ENCODE peak calls at places on chromosomes 12 and 14, in nine cellular contexts. G, R, K, O, Z, L, J, X and A are unnamed samples.

GRCh38 chr12:83317641-83318040 is 630.9 kb downstream of the TMTC2 start:
- DNase-seq in G (no peak), R (no peak), K (no peak), O (no peak), Z (no peak), L (no peak), J (no peak), X (no peak), A (no peak)

GRCh38 chr12:78115889-78116288 is 285.2 kb downstream of the NAV3 start:
- DNase-seq in G (no peak), R (no peak), K (no peak), O (no peak), Z (no peak), L (no peak), J (no peak), X (no peak), A (no peak)

GRCh38 chr14:49240383-49240782 is 345.8 kb downstream of the RPS29 start:
- DNase-seq in G (no peak), R (no peak), K (no peak), O (no peak), Z (no peak), L (no peak), J (no peak), X (no peak), A (no peak)

GRCh38 chr12:100797246-100797645 is 2.7 kb downstream of the ANO4 start:
- DNase-seq in G (no peak), R (no peak), K (no peak), O (no peak), Z (no peak), L (no peak), J (no peak), X (no peak), A (no peak)

GRCh38 chr12:32603858-32604257 is 75.2 kb upstream of the DNM1L start:
- DNase-seq in G (no peak), R (no peak), K (no peak), O (peak), Z (no peak), L (no peak), J (no peak), X (no peak), A (no peak)

GRCh38 chr12:5083955-5084849 is 40.5 kb downstream of the KCNA5 start:
- DNase-seq in G (peak), R (no peak), K (no peak), O (peak), Z (no peak), L (peak), J (no peak), X (peak), A (no peak)

GRCh38 chr12:54146506-54147145 is 42.2 kb downstream of the SMUG1 start:
- DNase-seq in G (no peak), R (no peak), K (no peak), O (no peak), Z (no peak), L (no peak), J (no peak), X (no peak), A (no peak)

GRCh38 chr14:34052658-34053014 is 101.8 kb upstream of the EGLN3 start:
- DNase-seq in G (no peak), R (no peak), K (no peak), O (no peak), Z (no peak), L (peak), J (peak), X (no peak), A (no peak)

GRCh38 chr12:60231976-60232907 is 636.4 kb downstream of the SLC16A7 start:
- DNase-seq in G (no peak), R (no peak), K (no peak), O (no peak), Z (no peak), L (no peak), J (no peak), X (no peak), A (no peak)

GRCh38 chr14:95840094-95840493 is 36.5 kb upstream of the TUNAR start:
- DNase-seq in G (no peak), R (no peak), K (no peak), O (no peak), Z (no peak), L (no peak), J (no peak), X (no peak), A (no peak)

GRCh38 chr12:6212086-6212485 is 11.9 kb downstream of the CD9 start:
- DNase-seq in G (no peak), R (no peak), K (no peak), O (no peak), Z (no peak), L (no peak), J (no peak), X (no peak), A (no peak)

GRCh38 chr12:9049520-9050133 is 60.3 kb downstream of the KLRG1 start:
- DNase-seq in G (no peak), R (no peak), K (no peak), O (no peak), Z (no peak), L (peak), J (no peak), X (peak), A (no peak)

GRCh38 chr14:50822501-50823042 is 8.4 kb downstream of the NIN start:
- DNase-seq in G (no peak), R (no peak), K (no peak), O (peak), Z (no peak), L (no peak), J (no peak), X (no peak), A (peak)

GRCh38 chr12:76113800-76114757 is 29.6 kb upstream of the NAP1L1 start:
- DNase-seq in G (no peak), R (no peak), K (no peak), O (no peak), Z (no peak), L (no peak), J (no peak), X (no peak), A (no peak)

GRCh38 chr12:19074700-19075099 is 54.8 kb upstream of the PLEKHA5 start:
- DNase-seq in G (no peak), R (no peak), K (no peak), O (no peak), Z (no peak), L (no peak), J (no peak), X (no peak), A (no peak)

DNA sequence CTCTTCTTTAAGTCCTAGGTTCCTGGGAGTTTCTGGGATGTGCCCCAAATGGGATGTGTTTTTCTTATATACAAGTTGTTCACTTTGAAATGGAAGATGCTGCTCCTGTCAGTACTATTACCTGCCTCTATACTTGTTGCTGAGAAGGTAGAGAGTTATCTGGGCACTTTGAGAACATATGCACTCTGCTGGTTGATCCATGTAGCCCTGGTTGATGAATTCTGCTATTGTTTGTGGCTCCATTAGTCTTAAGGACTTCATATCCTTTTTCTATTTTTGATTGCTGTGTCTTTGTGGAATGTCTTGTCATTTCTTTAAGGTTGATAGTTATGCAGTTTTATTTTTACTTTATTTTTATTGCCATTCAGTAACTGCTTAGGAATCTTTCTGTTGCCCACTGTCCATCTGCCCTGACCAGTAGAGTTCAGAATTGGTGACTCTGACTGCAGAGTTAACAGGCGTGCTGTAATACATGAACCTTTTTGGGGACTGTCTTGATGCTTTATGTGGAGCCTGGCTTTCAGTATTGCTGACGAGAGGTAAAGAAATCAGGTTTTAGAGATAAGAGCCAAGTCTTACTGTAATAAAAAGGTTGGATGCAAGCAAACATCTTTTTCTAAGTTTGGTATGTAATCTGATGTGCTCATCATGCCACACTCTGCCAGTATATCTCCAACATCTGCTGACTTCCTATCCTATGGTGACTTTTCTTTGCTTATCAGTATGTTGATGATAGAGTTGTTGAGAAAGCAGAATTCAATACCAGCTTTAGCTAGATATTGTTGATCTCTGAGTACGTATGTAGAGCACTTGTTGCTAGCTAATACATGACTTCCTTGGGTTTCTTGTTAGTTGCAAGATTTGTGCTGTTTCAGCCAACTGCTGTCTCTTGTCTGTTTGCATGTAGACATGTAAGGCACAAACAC is 1.6 kb downstream of the GMPR2 start:
- DNase-seq in G (no peak), R (no peak), K (no peak), O (no peak), Z (no peak), L (no peak), J (no peak), X (no peak), A (no peak)
- TF ChIP-seq POLR2AphosphoS5 in G (no peak), R (no peak), K (no peak), O (no peak), Z (no peak), L (no peak), J (no peak), X (no peak), A (no peak)

GRCh38 chr12:108711486-108712163 is 19.7 kb downstream of the CORO1C start:
- DNase-seq in G (no peak), R (no peak), K (no peak), O (no peak), Z (no peak), L (no peak), J (no peak), X (no peak), A (no peak)

GRCh38 chr12:108714866-108715265 is 16.5 kb downstream of the CORO1C start:
- DNase-seq in G (no peak), R (no peak), K (no peak), O (no peak), Z (no peak), L (no peak), J (no peak), X (no peak), A (no peak)

GRCh38 chr12:108712925-108713203 is 18.5 kb downstream of the CORO1C start:
- DNase-seq in G (no peak), R (no peak), K (no peak), O (no peak), Z (no peak), L (no peak), J (no peak), X (no peak), A (no peak)

GRCh38 chr12:108713471-108713870 is 17.8 kb downstream of the CORO1C start:
- DNase-seq in G (no peak), R (no peak), K (no peak), O (no peak), Z (no peak), L (no peak), J (no peak), X (no peak), A (no peak)

GRCh38 chr12:108712164-108712924 is 19.0 kb downstream of the CORO1C start:
- DNase-seq in G (no peak), R (no peak), K (no peak), O (no peak), Z (no peak), L (no peak), J (no peak), X (no peak), A (no peak)
- TF ChIP-seq POLR2A in G (no peak), R (no peak), K (no peak), O (no peak), Z (no peak), L (no peak), J (no peak), X (no peak), A (no peak)

GRCh38 chr14:32609388-32609787 is 280.3 kb downstream of the AKAP6 start:
- DNase-seq in G (no peak), R (no peak), K (no peak), O (no peak), Z (no peak), L (no peak), J (no peak), X (no peak), A (no peak)

GRCh38 chr14:32607399-32607798 is 278.3 kb downstream of the AKAP6 start:
- DNase-seq in G (no peak), R (no peak), K (no peak), O (no peak), Z (no peak), L (no peak), J (no peak), X (no peak), A (no peak)

GRCh38 chr14:32608880-32609279 is 279.8 kb downstream of the AKAP6 start:
- DNase-seq in G (no peak), R (no peak), K (no peak), O (no peak), Z (no peak), L (no peak), J (no peak), X (peak), A (no peak)

GRCh38 chr14:32606297-32606696 is 277.2 kb downstream of the AKAP6 start:
- DNase-seq in G (no peak), R (no peak), K (no peak), O (no peak), Z (no peak), L (no peak), J (no peak), X (no peak), A (no peak)

GRCh38 chr14:32611752-32612151 is 282.7 kb downstream of the AKAP6 start:
- DNase-seq in G (no peak), R (no peak), K (no peak), O (no peak), Z (no peak), L (no peak), J (no peak), X (no peak), A (no peak)
- TF ChIP-seq POLR2AphosphoS5 in G (no peak), R (no peak), K (no peak), O (no peak), Z (no peak), L (no peak), J (no peak), X (no peak), A (no peak)

DNA sequence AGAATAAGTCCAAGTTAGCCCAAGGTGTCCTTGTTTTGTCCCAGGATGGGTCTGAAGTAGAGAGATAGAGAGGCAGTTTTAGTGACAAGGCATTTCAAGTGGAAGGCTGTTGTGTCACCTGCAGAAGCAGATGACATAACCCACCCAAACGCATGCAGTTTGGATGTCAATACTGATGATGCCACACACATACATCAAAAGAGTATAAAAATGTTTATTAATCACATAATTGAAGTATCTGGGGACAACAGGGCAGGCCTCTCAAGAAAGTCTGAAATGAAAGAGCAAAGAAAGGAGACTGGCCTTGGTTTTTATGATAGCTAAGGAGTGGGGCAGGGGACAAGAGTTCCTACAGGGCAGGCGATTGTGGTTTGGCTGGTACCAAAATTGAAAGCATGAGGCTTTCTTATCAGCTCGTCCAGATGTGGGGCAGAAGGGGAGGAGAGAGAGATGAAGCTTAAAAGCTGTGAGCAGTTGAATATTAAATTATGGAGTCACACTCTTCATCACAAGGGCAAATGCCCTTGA is 78.4 kb upstream of the TSPAN8 start:
- DNase-seq in G (no peak), R (no peak), K (no peak), O (no peak), Z (no peak), L (no peak), J (no peak), X (no peak), A (no peak)
- TF ChIP-seq POLR2A in G (no peak), R (no peak), K (no peak), O (no peak), Z (no peak), L (no peak), J (no peak), X (no peak), A (no peak)

DNA sequence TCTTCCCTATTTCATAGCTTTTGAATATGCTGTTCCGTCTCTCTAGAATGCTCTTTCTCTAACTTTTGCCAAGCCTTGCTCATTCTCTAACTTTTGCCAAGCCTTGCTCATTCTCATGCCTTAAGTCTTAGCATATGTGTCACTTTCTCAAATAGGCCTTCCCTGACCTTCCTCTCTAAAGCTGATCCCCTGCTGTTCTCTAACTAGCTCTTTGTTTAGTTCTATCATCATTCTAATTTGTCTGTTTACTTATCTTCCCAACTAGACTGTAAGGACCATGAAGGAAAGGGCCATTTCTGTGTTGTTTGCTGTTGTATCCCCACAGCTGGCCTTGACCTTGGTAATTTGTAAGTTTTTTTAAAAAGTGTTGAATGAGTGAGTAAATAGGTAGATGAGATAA is 71.1 kb downstream of the ZNF641 start:
- DNase-seq in G (no peak), R (no peak), K (no peak), O (no peak), Z (no peak), L (no peak), J (no peak), X (no peak), A (no peak)
- TF ChIP-seq POLR2AphosphoS5 in G (no peak), R (no peak), K (no peak), O (no peak), Z (no peak), L (no peak), J (no peak), X (no peak), A (no peak)

GRCh38 chr14:83004456-83005006 is 1470.9 kb upstream of the SEL1L start:
- DNase-seq in G (no peak), R (no peak), K (no peak), O (no peak), Z (no peak), L (no peak), J (no peak), X (no peak), A (no peak)

GRCh38 chr14:83006071-83006670 is 1472.5 kb upstream of the SEL1L start:
- DNase-seq in G (no peak), R (no peak), K (no peak), O (no peak), Z (peak), L (no peak), J (peak), X (no peak), A (no peak)

DNA sequence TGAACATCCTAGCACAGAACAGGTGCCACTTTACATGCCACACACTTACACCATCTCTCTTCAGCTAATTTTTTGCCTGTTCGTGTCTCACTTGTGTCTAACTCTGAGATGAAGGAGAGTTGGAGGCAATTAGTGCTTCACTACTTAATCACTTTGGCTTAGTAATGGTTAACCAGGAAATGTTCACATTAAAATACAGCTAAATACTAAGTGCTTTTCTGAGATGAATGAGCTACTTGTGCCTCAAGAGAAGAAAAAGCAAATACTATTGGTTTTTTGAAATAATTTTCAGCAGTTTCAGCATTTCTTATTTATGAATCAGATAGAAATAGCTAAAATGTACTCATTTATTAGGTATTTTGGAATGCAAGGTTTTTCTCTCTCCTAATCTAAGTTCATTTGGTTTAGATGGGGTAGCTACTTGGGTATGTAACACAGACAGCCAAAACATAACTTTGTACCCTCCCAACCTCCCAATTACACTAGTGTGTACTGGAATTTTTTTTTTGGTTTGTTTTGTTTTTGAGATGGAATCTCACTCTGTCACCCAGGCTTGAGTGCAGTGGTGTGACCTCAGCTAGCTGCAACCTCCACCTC is 1474.1 kb upstream of the SEL1L start:
- DNase-seq in G (no peak), R (no peak), K (no peak), O (no peak), Z (no peak), L (no peak), J (no peak), X (no peak), A (no peak)
- TF ChIP-seq POLR2A in G (no peak), R (no peak), K (no peak), O (no peak), Z (no peak), L (no peak), J (no peak), X (no peak), A (no peak)